ENCODE peak calls at places on chromosomes 7 and 10, in seven cellular contexts. T is body of pancreas, Y is Peyer's patch, K is right lobe of liver, Q is stomach, P is GM12878, N is tibial nerve. V is an unnamed sample. For H3K27me3, the result is how much of the 10 kb centered on the place peaks cover.

GRCh38 chr10:116669080-116669479 is 48.3 kb downstream of the PNLIPRP2 start:
- DNase-seq in N (no peak), Y (no peak), T (no peak), P (no peak), K (no peak), Q (no peak), V (no peak)

GRCh38 chr10:75108684-75109458 is 2.6 kb upstream of the SAMD8 start:
- DNase-seq in Y (peak), T (peak), K (no peak), Q (no peak), N (no peak), P (no peak), V (peak)

GRCh38 chr7:17679427-17679826 is 260.9 kb downstream of the SNX13 start:
- DNase-seq in T (no peak), N (peak), Y (no peak), K (no peak), Q (no peak), P (no peak), V (no peak)

GRCh38 chr10:45373003-45373782 is 823 bp upstream of the ALOX5 start:
- DNase-seq in Y (peak), T (peak), Q (no peak), K (peak), N (no peak), P (no peak), V (peak)

GRCh38 chr7:5598769-5599371 is 175.2 kb upstream of the TNRC18 start:
- DNase-seq in T (no peak), P (no peak), Q (no peak), K (no peak), N (no peak), Y (no peak), V (peak)

GRCh38 chr10:60456053-60456452 is 66.4 kb upstream of the ANK3 start:
- DNase-seq in N (no peak), P (no peak), Y (no peak), T (no peak), K (no peak), Q (no peak), V (no peak)

GRCh38 chr7:30923009-30923773 is 11.5 kb downstream of the AQP1 start:
- DNase-seq in P (no peak), N (peak), Y (peak), K (peak), Q (peak), T (no peak), V (peak)

GRCh38 chr10:47303105-47303504 is 3.1 kb downstream of the GDF10 start:
- DNase-seq in Q (no peak), K (no peak), P (no peak), Y (no peak), T (no peak), N (no peak), V (no peak)

GRCh38 chr10:64376169-64376568 is 855.0 kb downstream of the REEP3 start:
- DNase-seq in K (no peak), N (no peak), Q (no peak), Y (no peak), P (no peak), T (no peak), V (no peak)

GRCh38 chr7:98921608-98922372 is 43.5 kb downstream of the TRRAP start:
- DNase-seq in P (no peak), K (no peak), Q (no peak), Y (no peak), T (no peak), N (no peak), V (no peak)

GRCh38 chr7:4257390-4258111 is 424.5 kb upstream of the FOXK1 start:
- DNase-seq in Q (no peak), T (no peak), Y (no peak), P (no peak), K (no peak), N (no peak), V (no peak)

GRCh38 chr10:124626759-124627380 is 117.3 kb downstream of the FAM53B start:
- DNase-seq in T (no peak), P (peak), K (no peak), Q (peak), N (no peak), Y (peak), V (peak)

GRCh38 chr7:16975712-16976111 is 93.9 kb upstream of the AGR3 start:
- DNase-seq in T (no peak), Y (no peak), K (no peak), P (no peak), Q (no peak), N (no peak), V (no peak)

GRCh38 chr7:79420464-79420863 is 33.0 kb downstream of the MAGI2 start:
- DNase-seq in P (no peak), T (no peak), Y (no peak), Q (no peak), N (peak), K (no peak), V (no peak)

GRCh38 chr7:80781561-80781979 is 137.3 kb downstream of the SEMA3C start:
- DNase-seq in P (no peak), N (peak), T (peak), K (no peak), Y (no peak), Q (peak), V (peak)

GRCh38 chr7:36448781-36449379 is 59.2 kb downstream of the ANLN start:
- DNase-seq in Y (no peak), Q (no peak), P (no peak), N (no peak), T (no peak), K (no peak), V (no peak)

GRCh38 chr10:43070121-43071085 is 6.5 kb upstream of the RET start:
- DNase-seq in K (no peak), P (no peak), Y (no peak), N (no peak), T (no peak), Q (no peak), V (no peak)

GRCh38 chr10:128574616-128575210 is 448.5 kb upstream of the MKI67 start:
- DNase-seq in Q (no peak), N (no peak), P (no peak), K (no peak), Y (no peak), T (no peak), V (no peak)

GRCh38 chr10:25875555-25876165 is 58.4 kb upstream of the MYO3A start:
- DNase-seq in K (peak), N (peak), Q (peak), T (peak), Y (peak), P (peak), V (peak)

GRCh38 chr7:73425356-73425983 is 8.1 kb upstream of the FZD9 start:
- DNase-seq in Q (no peak), P (no peak), T (no peak), N (no peak), K (no peak), Y (no peak), V (no peak)

GRCh38 chr10:48503293-48503911 is 101.5 kb downstream of the ARHGAP22 start:
- DNase-seq in T (no peak), N (no peak), Y (no peak), K (no peak), Q (peak), P (no peak), V (no peak)

GRCh38 chr7:65307651-65308299 is 65.9 kb upstream of the ZNF92 start:
- DNase-seq in Q (no peak), K (no peak), N (peak), P (peak), T (peak), Y (peak), V (peak)

GRCh38 chr10:124381011-124381591 is 37.6 kb downstream of the OAT start:
- DNase-seq in N (no peak), P (no peak), T (no peak), Q (no peak), K (no peak), Y (no peak), V (no peak)

GRCh38 chr7:98821348-98821747 is 48.5 kb downstream of the TMEM130 start:
- DNase-seq in N (no peak), Y (no peak), Q (peak), K (no peak), T (peak), P (no peak), V (no peak)

GRCh38 chr10:75042292-75042974 is 69.0 kb upstream of the SAMD8 start:
- DNase-seq in Y (no peak), N (no peak), T (no peak), K (no peak), P (no peak), Q (no peak), V (no peak)

GRCh38 chr7:158567153-158567603 is 20.4 kb downstream of the PTPRN2 start:
- DNase-seq in Y (no peak), T (peak), N (no peak), K (no peak), P (no peak), Q (peak), V (no peak)

GRCh38 chr7:116924741-116925140 is 28.6 kb upstream of the ST7 start:
- DNase-seq in P (no peak), Y (no peak), T (no peak), N (no peak), K (no peak), Q (no peak), V (no peak)

DNA sequence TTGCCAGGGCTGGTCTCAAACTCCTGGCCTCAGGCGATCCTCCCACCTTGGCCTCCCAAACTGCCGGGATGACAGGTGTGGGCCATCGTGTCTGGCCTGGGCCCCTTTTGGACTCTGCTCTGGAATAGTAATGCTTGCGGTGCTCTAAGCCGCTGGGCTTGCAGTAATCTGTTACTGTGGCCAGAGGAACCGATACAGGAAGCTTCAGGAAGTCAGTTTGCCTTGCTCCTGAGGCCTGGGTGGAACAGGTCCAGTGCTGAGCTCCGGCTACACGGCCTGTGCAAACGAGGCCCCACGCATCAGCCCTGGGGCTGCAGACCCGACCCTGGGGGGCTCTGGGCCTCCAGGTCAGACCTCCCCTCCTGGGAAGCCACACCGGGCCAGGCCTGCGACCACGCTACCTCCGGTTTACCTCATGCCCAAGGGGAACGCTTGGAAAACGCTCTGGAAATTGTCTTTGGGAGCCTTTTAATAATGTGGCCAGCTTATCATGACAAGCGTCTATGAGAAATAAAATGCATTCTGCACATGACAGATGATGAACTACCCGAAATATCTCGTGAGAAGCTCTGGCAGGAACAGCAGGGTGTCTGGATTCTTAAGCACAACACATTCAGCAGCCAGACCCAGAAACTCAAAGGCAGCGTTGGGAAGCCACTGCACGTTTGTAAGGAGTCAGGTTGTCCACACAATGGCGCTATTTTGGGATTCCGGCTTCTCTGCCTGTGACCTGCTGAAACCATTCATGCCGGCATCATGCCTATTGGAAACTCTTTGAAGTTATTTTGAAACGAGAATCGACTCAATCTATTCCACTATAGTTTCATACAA is 10.1 kb upstream of the ADAP1 start:
- DNase-seq in N (peak), Q (no peak), P (no peak), T (no peak), Y (no peak), K (peak), V (no peak)
- H3K27ac ChIP-seq in N (peak), Q (peak), P (no peak), T (no peak), Y (peak), K (peak), V (peak)

GRCh38 chr7:96322847-96323461 is 1.1 kb upstream of the SLC25A13 start:
- DNase-seq in Q (no peak), P (no peak), T (no peak), K (no peak), N (no peak), Y (no peak), V (no peak)

GRCh38 chr7:96322373-96322695 is 436 bp upstream of the SLC25A13 start:
- DNase-seq in Y (no peak), P (no peak), T (no peak), Q (no peak), K (no peak), N (no peak), V (no peak)

GRCh38 chr7:96321041-96321669 is 743 bp downstream of the SLC25A13 start:
- DNase-seq in P (peak), N (peak), K (peak), Y (peak), T (peak), Q (peak), V (peak)

GRCh38 chr7:96320437-96320836 is 1.5 kb downstream of the SLC25A13 start:
- DNase-seq in P (peak), N (no peak), Y (no peak), T (no peak), K (no peak), Q (no peak), V (no peak)

GRCh38 chr7:96321670-96322372 is at the start of gene SLC25A13:
- DNase-seq in N (peak), Y (peak), K (peak), T (peak), P (peak), Q (peak), V (peak)
- TF ChIP-seq POLR2A in N (peak), Y (peak), K (peak), T (peak), P (peak), Q (no peak), V (peak)

GRCh38 chr10:131178521-131178920 is 133.0 kb downstream of the TCERG1L start:
- DNase-seq in Y (peak), K (no peak), P (no peak), T (no peak), N (no peak), Q (no peak), V (no peak)
- H3K27me3 ChIP-seq in Y (under half), K (under half), P (under half), T (under half), N (under half), Q (under half), V (under half)

DNA sequence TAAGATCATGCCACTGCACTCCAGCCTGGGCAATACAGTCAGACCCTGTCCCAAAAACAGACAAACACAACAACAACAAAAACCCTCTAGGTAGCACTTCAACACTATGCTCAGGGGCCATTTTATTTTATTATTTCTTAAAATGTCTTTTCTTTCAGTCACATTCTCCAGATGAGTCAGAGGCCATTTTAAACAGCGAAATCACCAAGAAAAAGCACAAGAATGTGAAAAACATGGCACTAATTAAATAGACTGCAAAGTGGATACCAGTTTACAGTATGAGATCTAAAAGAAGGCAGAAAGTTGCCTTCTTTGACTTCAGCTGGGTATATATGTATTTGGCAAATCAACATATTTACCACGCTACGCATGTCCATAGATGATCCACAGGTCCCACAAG is 6.1 kb upstream of the FGL2 start:
- DNase-seq in T (no peak), N (no peak), P (no peak), K (no peak), Q (no peak), Y (no peak), V (no peak)
- H3K27ac ChIP-seq in T (no peak), N (no peak), P (peak), K (no peak), Q (no peak), Y (no peak), V (no peak)

DNA sequence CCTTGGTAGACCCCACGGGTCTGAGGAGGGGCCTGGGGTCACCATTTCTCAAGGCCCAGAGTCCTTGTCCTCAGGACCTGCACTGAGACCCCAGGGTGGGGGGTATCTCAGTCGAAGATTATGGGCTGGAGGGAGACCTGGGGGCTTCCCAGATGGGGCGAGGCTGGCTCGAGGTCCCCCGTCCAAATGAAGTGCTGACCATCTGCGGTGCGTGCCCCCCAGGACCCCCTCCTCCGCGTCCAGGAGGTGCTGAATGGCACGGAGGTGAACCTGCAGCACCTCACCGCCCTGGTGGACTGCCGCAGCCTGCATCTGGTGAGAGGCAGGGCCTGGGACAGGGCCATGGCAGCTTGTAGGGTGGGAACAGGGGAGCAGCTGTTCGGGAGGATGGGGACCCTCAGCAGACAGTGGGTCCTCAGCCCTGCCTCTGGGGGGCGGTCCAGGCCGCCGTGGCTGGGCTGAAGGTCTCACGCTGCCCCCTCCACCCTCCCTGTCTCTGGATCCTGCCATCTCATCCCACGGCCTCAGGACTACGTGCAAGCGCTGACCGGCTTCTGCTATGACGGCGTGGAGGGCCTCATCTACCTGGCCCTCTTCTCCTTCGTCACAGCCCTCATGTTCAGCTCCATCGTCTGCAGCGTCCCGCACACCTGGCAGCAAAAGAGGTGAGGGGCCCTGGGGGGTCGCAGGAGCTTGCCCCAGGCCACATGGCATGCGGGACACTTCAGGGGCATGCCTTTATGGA is 24.3 kb downstream of the TTYH3 start:
- DNase-seq in N (no peak), P (no peak), Y (no peak), K (no peak), T (no peak), Q (no peak), V (no peak)
- TF ChIP-seq POLR2A in N (no peak), P (no peak), Y (no peak), K (no peak), T (no peak), Q (no peak), V (no peak)

DNA sequence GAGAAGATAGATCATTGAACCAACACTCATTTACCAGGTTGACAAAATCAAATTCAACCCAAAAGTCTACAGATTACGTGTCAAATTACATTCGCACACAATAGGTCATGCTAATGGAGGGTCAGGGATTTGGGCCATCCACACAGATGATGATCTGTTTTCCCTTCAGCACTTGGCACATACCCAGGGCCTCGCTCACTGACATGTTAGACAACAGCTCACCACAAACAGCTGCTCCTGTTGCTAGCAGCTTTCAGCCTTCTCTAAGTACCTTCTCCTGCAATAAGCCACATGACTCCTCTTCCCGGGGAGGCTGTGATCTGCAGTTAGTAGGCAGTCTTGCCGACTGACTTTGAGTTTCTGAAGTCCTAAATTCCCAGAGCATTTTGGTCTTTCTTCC is 18.4 kb downstream of the NKX2-3 start:
- DNase-seq in N (no peak), Y (peak), P (no peak), T (peak), Q (no peak), K (no peak), V (peak)
- H3K27me3 ChIP-seq in N (under half), Y (under half), P (under half), T (under half), Q (under half), K (under half), V (under half)

GRCh38 chr7:108565987-108566386 is 3.5 kb downstream of the THAP5 start:
- DNase-seq in P (no peak), N (no peak), Y (no peak), Q (no peak), T (no peak), K (no peak), V (no peak)
- H3K27ac ChIP-seq in P (no peak), N (no peak), Y (no peak), Q (no peak), T (no peak), K (no peak), V (no peak)

GRCh38 chr7:47511698-47512370 is 70.1 kb downstream of the TNS3 start:
- DNase-seq in Q (no peak), Y (peak), N (no peak), P (no peak), T (peak), K (no peak), V (no peak)

GRCh38 chr7:47513741-47514241 is 68.1 kb downstream of the TNS3 start:
- DNase-seq in P (no peak), Q (no peak), K (no peak), T (no peak), N (no peak), Y (peak), V (no peak)

GRCh38 chr7:47514367-47514766 is 67.5 kb downstream of the TNS3 start:
- DNase-seq in K (no peak), Q (no peak), Y (no peak), P (no peak), T (no peak), N (no peak), V (no peak)

GRCh38 chr7:47514818-47515217 is 67.1 kb downstream of the TNS3 start:
- DNase-seq in N (no peak), Q (no peak), Y (peak), K (no peak), T (no peak), P (no peak), V (no peak)

GRCh38 chr7:47512481-47513176 is 69.3 kb downstream of the TNS3 start:
- DNase-seq in K (no peak), T (no peak), P (no peak), N (no peak), Q (no peak), Y (peak), V (no peak)
- TF ChIP-seq POLR2A in K (no peak), T (no peak), P (no peak), N (no peak), Q (no peak), Y (no peak), V (no peak)

V was measured in transverse colon.